ENCODE peak calls at places on chromosomes 12 and 14, in six cellular contexts. A is GM12878, B is HepG2, Y is A549, D is upper lobe of left lung, F is K562. S is an unnamed sample.

GRCh38 chr12:31906581-31907286 is 52.5 kb upstream of the RESF1 start:
- ATAC-seq in A (peak; percentile 80), B (no peak), Y (no peak), D (no peak), F (no peak), S (no peak)

GRCh38 chr12:68864604-68865003 is 56.6 kb downstream of the MDM2 start:
- ATAC-seq in A (no peak), B (no peak), Y (no peak), D (no peak), F (no peak), S (no peak)

GRCh38 chr12:13211191-13211858 is 14.8 kb downstream of the EMP1 start:
- ATAC-seq in A (no peak), B (peak; percentile 35), Y (no peak), D (no peak), F (no peak), S (no peak)

GRCh38 chr12:80632835-80633234 is 74.6 kb upstream of the MYF6 start:
- ATAC-seq in A (peak; percentile 42), B (peak; percentile 75), Y (peak; percentile 70), D (no peak), F (no peak), S (no peak)

GRCh38 chr14:34053666-34054065 is 102.8 kb upstream of the EGLN3 start:
- ATAC-seq in A (no peak), B (no peak), Y (no peak), D (peak; percentile 61), F (no peak), S (peak; percentile 87)

GRCh38 chr14:60565211-60565610 is 56.3 kb downstream of the SIX6 start:
- ATAC-seq in A (peak; percentile 61), B (no peak), Y (no peak), D (no peak), F (no peak), S (no peak)

GRCh38 chr12:53207042-53207441 is at the start of gene ITGB7:
- ATAC-seq in A (peak; percentile 71), B (no peak), Y (no peak), D (peak; percentile 34), F (peak; percentile 71), S (peak; percentile 16)

GRCh38 chr12:11059784-11060183 is 2.3 kb downstream of the TAS2R46 start:
- ATAC-seq in A (peak; percentile 67), B (no peak), Y (no peak), D (no peak), F (no peak), S (no peak)

GRCh38 chr14:63308723-63309317 is 9.9 kb downstream of the GPHB5 start:
- ATAC-seq in A (peak; percentile 79), B (peak; percentile 90), Y (peak; percentile 77), D (no peak), F (peak; percentile 54), S (no peak)

GRCh38 chr12:109822951-109823411 is 10.2 kb downstream of the TRPV4 start:
- ATAC-seq in A (no peak), B (peak; percentile 88), Y (peak; percentile 36), D (no peak), F (no peak), S (no peak)

GRCh38 chr14:23512156-23512555 is 39.4 kb downstream of the ZFHX2 start:
- ATAC-seq in A (no peak), B (no peak), Y (no peak), D (no peak), F (no peak), S (no peak)

GRCh38 chr12:96347130-96347699 is 53.0 kb downstream of the CDK17 start:
- ATAC-seq in A (no peak), B (peak; percentile 51), Y (no peak), D (no peak), F (peak; percentile 69), S (no peak)

GRCh38 chr12:32217354-32218310 is 111.0 kb downstream of the BICD1 start:
- ATAC-seq in A (no peak), B (no peak), Y (peak; percentile 62), D (no peak), F (no peak), S (peak; percentile 48)

GRCh38 chr12:93299262-93299846 is 78.4 kb upstream of the NUDT4 start:
- ATAC-seq in A (no peak), B (no peak), Y (no peak), D (no peak), F (no peak), S (no peak)

GRCh38 chr12:93447555-93448265 is 6.0 kb upstream of the UBE2N start:
- ATAC-seq in A (no peak), B (no peak), Y (no peak), D (no peak), F (no peak), S (no peak)

GRCh38 chr12:58139894-58140293 is 198.5 kb downstream of the ATP23 start:
- ATAC-seq in A (no peak), B (no peak), Y (no peak), D (no peak), F (no peak), S (no peak)
- TF ChIP-seq EP300 in A (no peak), B (no peak), Y (no peak), D (no peak), F (no peak), S (no peak)

DNA sequence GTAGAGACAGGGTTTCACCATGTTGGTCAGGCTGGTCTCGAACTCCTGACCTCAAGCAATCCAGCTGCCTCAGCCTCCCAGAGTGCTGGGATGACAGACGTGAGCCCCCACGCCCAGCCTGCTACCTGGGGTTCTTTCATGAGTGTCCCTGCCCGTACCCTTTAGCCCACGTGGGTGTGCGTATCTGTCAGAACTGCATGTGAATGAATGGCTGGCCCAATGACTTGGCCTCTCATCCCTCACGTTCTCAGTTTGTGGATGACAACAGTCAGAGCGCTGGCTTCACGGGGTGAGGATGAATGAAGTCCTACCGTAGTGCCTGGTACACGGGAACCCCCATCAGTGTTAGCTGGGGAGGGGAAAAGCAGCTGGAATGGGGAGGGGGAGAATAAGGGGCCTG is 16.1 kb upstream of the ZDHHC22 start:
- ATAC-seq in A (no peak), B (no peak), Y (no peak), D (no peak), F (no peak), S (no peak)
- H3K4me3 ChIP-seq in A (no peak overlapping the region), B (no peak overlapping the region), Y (no peak overlapping the region), D (no peak overlapping the region), F (no peak overlapping the region), S (no peak overlapping the region)

GRCh38 chr12:20174776-20175175 is 193.6 kb upstream of the PDE3A start:
- ATAC-seq in A (no peak), B (no peak), Y (no peak), D (peak; percentile 30), F (no peak), S (no peak)
- H3K4me1 ChIP-seq in A (no peaks in the 10 kb centered on the region), B (no peaks in the 10 kb centered on the region), Y (no peaks in the 10 kb centered on the region), D (no peaks in the 10 kb centered on the region), F (no peaks in the 10 kb centered on the region), S (no peaks in the 10 kb centered on the region)

GRCh38 chr12:89909753-89910152 is 201.1 kb upstream of the ATP2B1 start:
- ATAC-seq in A (no peak), B (no peak), Y (no peak), D (no peak), F (no peak), S (no peak)
- TF ChIP-seq EP300 in A (no peak), B (no peak), Y (no peak), D (no peak), F (no peak), S (no peak)

GRCh38 chr12:40010899-40011774 is 94.7 kb downstream of the SLC2A13 start:
- ATAC-seq in A (peak; percentile 97), B (peak; percentile 97), Y (peak; percentile 95), D (peak; percentile 74), F (peak; percentile 98), S (peak; percentile 90)
- H3K4me3 ChIP-seq in A (no peak overlapping the region), B (no peak overlapping the region), Y (no peak overlapping the region), D (peak overlapping the region; percentile 16), F (no peak overlapping the region), S (no peak overlapping the region)

DNA sequence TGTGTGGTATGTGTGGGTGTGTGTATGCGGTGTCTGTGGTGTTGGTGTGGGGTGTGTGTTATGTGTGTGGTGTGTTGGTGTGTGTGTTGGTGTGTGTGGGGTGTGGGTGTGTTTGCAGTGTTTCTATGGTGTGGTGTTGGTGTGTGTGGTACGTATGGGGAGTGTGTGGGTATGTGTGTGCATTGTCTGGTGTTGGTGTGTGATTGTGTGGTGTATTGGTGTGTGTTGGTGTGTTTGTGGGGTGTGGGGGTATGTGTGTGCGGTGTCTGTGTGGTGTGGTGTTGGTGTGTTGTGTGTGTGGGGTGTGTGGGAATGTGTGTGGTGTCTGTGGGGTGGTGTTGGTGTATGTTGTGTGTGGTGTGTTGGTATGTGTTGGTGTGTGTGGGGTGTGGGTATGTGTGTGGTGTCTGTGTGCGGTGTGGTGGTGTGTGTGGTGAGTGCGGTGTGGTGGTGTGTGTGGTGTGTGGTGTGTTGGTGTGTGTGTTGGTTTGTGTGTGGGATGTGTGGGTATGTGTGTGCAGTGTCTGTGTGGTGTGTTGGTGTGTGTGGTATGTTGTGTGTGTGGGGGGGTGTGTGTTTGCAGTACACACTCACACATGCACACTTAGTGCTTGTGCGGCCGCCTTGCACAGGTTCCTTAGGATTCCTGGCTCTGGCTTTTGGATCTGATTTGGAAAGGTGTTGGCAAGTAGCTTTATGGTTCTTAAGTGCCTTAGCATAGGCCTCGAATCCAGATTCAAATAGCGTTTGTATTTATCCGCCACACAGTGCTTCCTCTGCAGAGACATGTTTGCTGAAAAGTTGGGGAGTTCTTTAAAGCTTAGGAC is 16.4 kb downstream of the MLXIP start:
- ATAC-seq in A (no peak), B (no peak), Y (no peak), D (no peak), F (no peak), S (no peak)
- H3K4me1 ChIP-seq in A (peaks cover 7% of the 10 kb centered on the region), B (peaks cover 56% of the 10 kb centered on the region), Y (peaks cover 81% of the 10 kb centered on the region), D (peaks cover 51% of the 10 kb centered on the region), F (peaks cover 59% of the 10 kb centered on the region), S (peaks cover 69% of the 10 kb centered on the region)